ENCODE peak calls at places on chromosomes 2 and 18, in ten cellular contexts. U is NCI-H1417 treated with DMSO at 0.1 percent for 48 hours; N is thoracic aorta; S is IMR-90; A is AG04450; W is activated CD4-positive, alpha-beta T cell treated with anti-CD3 and anti-CD28 coated beads for 48 hours; X is NCI-H774; J is foreskin melanocyte; H is lung microvascular endothelial cell; G is memory B cell. M is an unnamed sample.

GRCh38 chr18:24198461-24198860 is 59.6 kb downstream of the CABYR start:
- DNase-seq in U (no peak), G (no peak), H (no peak), A (no peak), S (no peak), J (no peak), X (no peak), W (no peak), N (no peak), M (no peak)

GRCh38 chr2:49583010-49583409 is 428.7 kb upstream of the FSHR start:
- DNase-seq in W (no peak), H (no peak), U (no peak), G (no peak), A (no peak), S (no peak), J (no peak), X (no peak), N (no peak), M (no peak)

GRCh38 chr2:129905664-129906081 is 73.8 kb upstream of the RAB6C start:
- DNase-seq in N (no peak), U (no peak), S (no peak), X (no peak), W (no peak), H (no peak), A (no peak), G (no peak), J (no peak), M (no peak)

GRCh38 chr2:30645745-30646119 is 161.5 kb downstream of the CAPN13 start:
- DNase-seq in N (no peak), S (no peak), G (no peak), W (no peak), H (no peak), X (no peak), J (no peak), A (no peak), U (no peak), M (no peak)

GRCh38 chr18:2920546-2921343 is 73.9 kb downstream of the EMILIN2 start:
- DNase-seq in H (no peak), J (no peak), N (no peak), A (no peak), S (no peak), W (no peak), G (no peak), X (no peak), U (no peak), M (no peak)

GRCh38 chr2:127475788-127476187 is 50.5 kb downstream of the IWS1 start:
- DNase-seq in X (no peak), J (no peak), U (no peak), A (no peak), N (no peak), H (no peak), W (no peak), S (no peak), G (no peak), M (no peak)

GRCh38 chr18:61591200-61591719 is 258.0 kb downstream of the CDH20 start:
- DNase-seq in A (no peak), N (no peak), J (no peak), U (no peak), H (no peak), S (no peak), X (no peak), G (no peak), W (no peak), M (no peak)

GRCh38 chr2:56372071-56372656 is 188.4 kb downstream of the CCDC85A start:
- DNase-seq in H (no peak), G (no peak), J (no peak), S (no peak), N (no peak), X (no peak), U (no peak), A (no peak), W (no peak), M (no peak)

GRCh38 chr2:130912471-130912870 is 75.8 kb downstream of the ARHGEF4 start:
- DNase-seq in J (no peak), X (no peak), G (no peak), A (no peak), W (no peak), S (no peak), N (no peak), U (no peak), H (no peak), M (no peak)

GRCh38 chr2:41414486-41415230 is 633.2 kb upstream of the PKDCC start:
- DNase-seq in U (no peak), A (no peak), G (no peak), W (peak), X (peak), N (no peak), H (no peak), S (no peak), J (peak), M (no peak)

M was measured in effector CD8-positive, alpha-beta T cell.